ENCODE peak calls at places on chromosomes 7 and 10, in seven cellular contexts. J is neural crest cell, Y is mammary epithelial cell, Q is AG09319, P is HFF-Myc, F is RWPE1, G is thoracic aorta. O is an unnamed sample.

GRCh38 chr7:74372060-74372408 is 81.7 kb upstream of the GTF2IRD1 start:
- DNase-seq in J (no peak), Y (no peak), Q (no peak), P (no peak), F (no peak), G (no peak), O (no peak)

GRCh38 chr10:126240483-126240882 is 147.8 kb downstream of the ADAM12 start:
- DNase-seq in J (no peak), Y (no peak), Q (no peak), P (no peak), F (no peak), G (no peak), O (no peak)

GRCh38 chr7:149099058-149099457 is 8.5 kb upstream of the ZNF786 start:
- DNase-seq in J (no peak), Y (no peak), Q (no peak), P (no peak), F (no peak), G (no peak), O (no peak)

GRCh38 chr10:16987129-16987670 is 142.4 kb downstream of the CUBN start:
- DNase-seq in J (no peak), Y (peak), Q (peak), P (no peak), F (peak), G (no peak), O (no peak)

GRCh38 chr10:98646998-98647917 is 200.5 kb upstream of the HPS1 start:
- DNase-seq in J (no peak), Y (no peak), Q (no peak), P (no peak), F (no peak), G (no peak), O (no peak)

GRCh38 chr10:28677889-28678686 is 767 bp downstream of the BAMBI start:
- DNase-seq in J (peak), Y (peak), Q (no peak), P (no peak), F (no peak), G (no peak), O (peak)

GRCh38 chr10:4147214-4147613 is 362.2 kb upstream of the KLF6 start:
- DNase-seq in J (no peak), Y (no peak), Q (no peak), P (no peak), F (no peak), G (no peak), O (no peak)

GRCh38 chr7:26052721-26053120 is 99.3 kb upstream of the NFE2L3 start:
- DNase-seq in J (no peak), Y (peak), Q (no peak), P (no peak), F (peak), G (no peak), O (no peak)

GRCh38 chr7:22419488-22419887 is 62.5 kb upstream of the RAPGEF5 start:
- DNase-seq in J (no peak), Y (no peak), Q (no peak), P (no peak), F (no peak), G (no peak), O (no peak)

GRCh38 chr10:50415292-50415691 is 164.0 kb upstream of the ASAH2 start:
- DNase-seq in J (no peak), Y (no peak), Q (no peak), P (no peak), F (no peak), G (no peak), O (no peak)

GRCh38 chr7:155738652-155739537 is 73.4 kb downstream of the SHH start:
- DNase-seq in J (peak), Y (peak), Q (peak), P (peak), F (peak), G (no peak), O (peak)
- TF ChIP-seq CTCF in J (peak), Y (peak), Q (peak), P (peak), F (peak), G (peak), O (peak)

DNA sequence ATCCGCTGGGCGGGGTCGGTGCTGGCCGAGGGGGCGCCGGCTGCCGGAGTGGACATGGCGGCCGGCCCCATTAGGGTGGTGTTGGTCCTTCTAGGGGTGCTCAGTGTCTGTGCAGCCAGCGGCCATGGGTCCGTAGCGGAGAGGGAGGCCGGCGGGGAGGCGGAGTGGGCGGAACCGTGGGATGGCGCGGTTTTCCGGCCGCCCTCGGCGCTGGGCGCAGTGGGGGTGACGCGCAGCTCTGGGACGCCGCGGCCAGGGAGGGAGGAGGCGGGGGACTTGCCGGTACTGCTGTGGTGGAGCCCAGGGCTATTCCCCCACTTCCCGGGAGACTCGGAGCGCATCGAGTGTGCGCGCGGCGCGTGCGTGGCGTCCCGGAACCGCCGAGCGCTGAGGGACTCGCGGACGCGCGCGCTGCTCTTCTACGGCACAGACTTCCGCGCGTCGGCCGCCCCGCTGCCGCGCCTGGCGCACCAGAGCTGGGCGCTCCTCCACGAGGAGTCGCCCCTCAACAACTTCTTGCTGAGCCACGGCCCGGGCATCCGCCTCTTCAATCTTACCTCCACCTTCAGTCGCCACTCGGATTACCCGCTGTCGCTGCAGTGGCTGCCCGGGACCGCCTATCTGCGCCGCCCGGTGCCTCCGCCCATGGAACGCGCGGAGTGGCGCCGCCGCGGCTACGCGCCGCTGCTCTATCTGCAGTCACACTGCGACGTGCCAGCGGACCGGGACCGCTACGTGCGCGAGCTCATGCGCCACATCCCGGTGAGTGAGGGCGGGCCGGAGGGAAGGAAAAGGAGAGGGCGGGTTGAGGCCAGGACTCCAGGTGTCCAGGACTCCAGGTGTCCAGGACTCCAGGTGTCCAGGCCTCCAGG is 9.3 kb upstream of the CHCHD1 start:
- DNase-seq in J (peak), Y (peak), Q (peak), P (no peak), F (peak), G (peak), O (peak)
- TF ChIP-seq CTCF in J (no peak), Y (peak), Q (no peak), P (peak), F (no peak), G (no peak), O (no peak)

GRCh38 chr10:46312953-46313352 is 26.2 kb downstream of the ANTXRL start:
- DNase-seq in J (no peak), Y (no peak), Q (no peak), P (no peak), F (no peak), G (no peak), O (no peak)
- TF ChIP-seq CTCF in J (no peak), Y (no peak), Q (no peak), P (no peak), F (no peak), G (no peak), O (no peak)

DNA sequence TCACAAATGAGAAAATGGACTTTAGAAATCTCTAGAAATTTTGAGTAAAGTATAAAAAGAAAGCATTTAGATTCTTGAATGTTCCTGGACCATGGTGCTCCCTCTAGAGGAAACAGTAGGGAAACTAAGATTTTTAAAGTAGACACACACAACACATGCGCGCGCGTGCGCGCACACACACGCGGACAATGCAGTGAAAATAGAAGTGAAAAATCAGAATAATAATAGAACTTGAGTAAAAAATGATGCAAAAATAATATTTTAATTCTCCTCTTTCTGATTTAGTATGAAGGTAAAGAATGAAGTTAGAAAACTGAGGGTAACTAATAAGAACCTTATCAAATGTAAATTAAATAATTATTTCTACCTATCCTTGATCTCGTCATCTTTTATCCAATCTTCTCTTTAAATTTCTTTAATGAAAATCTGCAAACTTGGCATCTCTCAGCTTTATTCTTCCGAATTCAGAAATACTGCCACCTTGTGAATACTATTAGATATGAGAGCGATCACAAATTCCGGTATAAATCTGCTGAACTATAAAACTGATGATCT is 117.0 kb upstream of the AMPH start:
- DNase-seq in J (no peak), Y (no peak), Q (no peak), P (no peak), F (no peak), G (no peak), O (no peak)
- TF ChIP-seq CTCF in J (peak), Y (peak), Q (peak), P (peak), F (peak), G (peak), O (peak)

DNA sequence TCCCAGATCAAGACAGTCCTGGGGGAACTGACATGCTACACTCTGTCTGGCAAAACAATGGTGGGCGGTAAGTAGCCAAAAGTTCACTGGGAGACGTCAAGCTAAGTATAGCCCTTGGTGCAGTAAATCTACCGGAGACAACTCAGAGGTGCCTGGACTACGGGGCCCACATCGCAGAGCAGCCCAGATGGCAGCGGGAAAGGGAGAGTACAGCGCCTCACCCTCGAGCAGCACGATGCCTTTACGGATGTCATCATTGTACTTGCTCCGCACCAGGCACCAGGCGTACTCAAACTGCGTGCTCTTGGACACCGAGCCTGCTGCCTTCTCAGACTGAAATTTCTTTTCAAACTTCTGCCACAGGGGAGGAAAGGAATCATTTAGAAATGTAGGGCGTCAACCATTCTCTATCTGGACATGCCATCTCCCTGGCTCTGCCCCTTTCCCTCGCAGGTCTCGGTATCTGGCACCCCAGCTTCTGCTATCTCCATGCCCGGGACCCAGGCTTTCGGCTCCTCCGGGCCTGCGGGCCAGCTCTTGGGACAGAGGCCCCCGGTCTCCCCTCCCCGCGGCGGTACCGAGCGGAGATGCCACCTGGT is 996 bp downstream of the FIS1 start:
- DNase-seq in J (no peak), Y (no peak), Q (no peak), P (no peak), F (no peak), G (no peak), O (no peak)
- TF ChIP-seq CTCF in J (no peak), Y (peak), Q (no peak), P (no peak), F (peak), G (peak), O (peak)

GRCh38 chr10:1739751-1740150 is 2.4 kb upstream of the ADARB2 start:
- DNase-seq in J (no peak), Y (no peak), Q (no peak), P (no peak), F (no peak), G (no peak), O (no peak)
- TF ChIP-seq CTCF in J (no peak), Y (no peak), Q (no peak), P (no peak), F (no peak), G (no peak), O (no peak)

GRCh38 chr7:92882760-92883159 is 46.4 kb upstream of the CDK6 start:
- DNase-seq in J (no peak), Y (no peak), Q (no peak), P (no peak), F (no peak), G (no peak), O (no peak)

GRCh38 chr7:92877367-92877766 is 41.0 kb upstream of the CDK6 start:
- DNase-seq in J (no peak), Y (no peak), Q (no peak), P (no peak), F (no peak), G (no peak), O (no peak)

GRCh38 chr7:92884218-92884617 is 47.8 kb upstream of the CDK6 start:
- DNase-seq in J (no peak), Y (no peak), Q (no peak), P (no peak), F (no peak), G (no peak), O (no peak)

GRCh38 chr7:92881091-92881485 is 44.7 kb upstream of the CDK6 start:
- DNase-seq in J (no peak), Y (no peak), Q (no peak), P (no peak), F (no peak), G (no peak), O (no peak)

GRCh38 chr7:92880212-92881090 is 44.1 kb upstream of the CDK6 start:
- DNase-seq in J (no peak), Y (peak), Q (no peak), P (no peak), F (no peak), G (no peak), O (no peak)
- TF ChIP-seq CTCF in J (peak), Y (peak), Q (no peak), P (no peak), F (no peak), G (peak), O (no peak)

O was measured in natural killer cell.